ENCODE peak calls at places on chromosomes 7 and 10, in six cellular contexts. T is tibial nerve; U is CD8-positive, alpha-beta T cell; H is glutamatergic neuron; E is PC-9; I is cardiac muscle cell. G is an unnamed sample.

GRCh38 chr7:93092757-93093370 is 24.9 kb downstream of the SAMD9 start:
- DNase-seq in T (no peak), U (no peak), H (no peak), E (no peak), I (peak), G (no peak)

GRCh38 chr10:99689461-99689860 is 30.2 kb downstream of the ENTPD7 start:
- DNase-seq in T (no peak), U (no peak), H (no peak), E (peak), I (no peak), G (no peak)

GRCh38 chr10:46064269-46064817 is 18.3 kb upstream of the MSMB start:
- DNase-seq in T (no peak), U (no peak), H (no peak), E (no peak), I (no peak), G (no peak)

GRCh38 chr7:30459591-30460245 is 18.9 kb downstream of the NOD1 start:
- DNase-seq in T (no peak), U (no peak), H (no peak), E (peak), I (peak), G (no peak)

GRCh38 chr10:17007381-17007780 is 122.2 kb downstream of the CUBN start:
- DNase-seq in T (no peak), U (no peak), H (no peak), E (no peak), I (peak), G (no peak)

GRCh38 chr10:128036746-128037542 is 89.3 kb downstream of the MKI67 start:
- DNase-seq in T (no peak), U (no peak), H (no peak), E (peak), I (peak), G (no peak)

GRCh38 chr7:143258830-143259229 is 4.4 kb upstream of the GSTK1 start:
- DNase-seq in T (no peak), U (no peak), H (no peak), E (no peak), I (no peak), G (no peak)

GRCh38 chr7:96144260-96144526 is 177.7 kb downstream of the SLC25A13 start:
- DNase-seq in T (no peak), U (no peak), H (no peak), E (no peak), I (no peak), G (no peak)

GRCh38 chr10:62772186-62772950 is 32.2 kb upstream of the ADO start:
- DNase-seq in T (no peak), U (no peak), H (no peak), E (no peak), I (peak), G (no peak)

GRCh38 chr7:133786401-133786937 is 340.7 kb upstream of the LRGUK start:
- DNase-seq in T (no peak), U (no peak), H (no peak), E (no peak), I (no peak), G (no peak)

GRCh38 chr7:122887198-122887597 is 938 bp upstream of the CADPS2 start:
- DNase-seq in T (peak), U (no peak), H (peak), E (peak), I (peak), G (peak)

GRCh38 chr7:51965454-51965853 is 648.8 kb upstream of the COBL start:
- DNase-seq in T (no peak), U (no peak), H (no peak), E (no peak), I (no peak), G (no peak)

GRCh38 chr10:69124558-69125121 is 662 bp downstream of the VPS26A start:
- DNase-seq in T (no peak), U (peak), H (peak), E (peak), I (peak), G (peak)

GRCh38 chr7:116097365-116098009 is 66.9 kb upstream of the TFEC start:
- DNase-seq in T (no peak), U (no peak), H (no peak), E (peak), I (peak), G (no peak)

GRCh38 chr10:28676297-28676967 is 889 bp upstream of the BAMBI start:
- DNase-seq in T (no peak), U (no peak), H (peak), E (no peak), I (peak), G (peak)

GRCh38 chr10:113151178-113151577 is 201.1 kb downstream of the TCF7L2 start:
- DNase-seq in T (no peak), U (no peak), H (no peak), E (no peak), I (peak), G (no peak)

GRCh38 chr10:21334891-21335696 is 190.4 kb downstream of the SKIDA1 start:
- DNase-seq in T (no peak), U (no peak), H (no peak), E (peak), I (peak), G (no peak)

GRCh38 chr7:44183386-44183785 is 5.9 kb downstream of the GCK start:
- DNase-seq in T (no peak), U (no peak), H (no peak), E (no peak), I (no peak), G (no peak)

GRCh38 chr10:71127019-71127534 is 85.3 kb upstream of the UNC5B start:
- DNase-seq in T (no peak), U (no peak), H (no peak), E (no peak), I (no peak), G (no peak)

GRCh38 chr7:117502338-117502737 is 22.5 kb downstream of the CFTR start:
- DNase-seq in T (no peak), U (no peak), H (no peak), E (no peak), I (no peak), G (no peak)

GRCh38 chr7:117505238-117505637 is 25.4 kb downstream of the CFTR start:
- DNase-seq in T (no peak), U (no peak), H (no peak), E (no peak), I (no peak), G (no peak)
- TF ChIP-seq CTCF in T (no peak), U (no peak), H (no peak), E (no peak), I (no peak), G (no peak)

GRCh38 chr7:103932389-103932788 is 57.1 kb downstream of the RELN start:
- DNase-seq in T (no peak), U (no peak), H (no peak), E (no peak), I (no peak), G (no peak)
- TF ChIP-seq CTCF in T (no peak), U (no peak), H (no peak), E (no peak), I (no peak), G (no peak)

DNA sequence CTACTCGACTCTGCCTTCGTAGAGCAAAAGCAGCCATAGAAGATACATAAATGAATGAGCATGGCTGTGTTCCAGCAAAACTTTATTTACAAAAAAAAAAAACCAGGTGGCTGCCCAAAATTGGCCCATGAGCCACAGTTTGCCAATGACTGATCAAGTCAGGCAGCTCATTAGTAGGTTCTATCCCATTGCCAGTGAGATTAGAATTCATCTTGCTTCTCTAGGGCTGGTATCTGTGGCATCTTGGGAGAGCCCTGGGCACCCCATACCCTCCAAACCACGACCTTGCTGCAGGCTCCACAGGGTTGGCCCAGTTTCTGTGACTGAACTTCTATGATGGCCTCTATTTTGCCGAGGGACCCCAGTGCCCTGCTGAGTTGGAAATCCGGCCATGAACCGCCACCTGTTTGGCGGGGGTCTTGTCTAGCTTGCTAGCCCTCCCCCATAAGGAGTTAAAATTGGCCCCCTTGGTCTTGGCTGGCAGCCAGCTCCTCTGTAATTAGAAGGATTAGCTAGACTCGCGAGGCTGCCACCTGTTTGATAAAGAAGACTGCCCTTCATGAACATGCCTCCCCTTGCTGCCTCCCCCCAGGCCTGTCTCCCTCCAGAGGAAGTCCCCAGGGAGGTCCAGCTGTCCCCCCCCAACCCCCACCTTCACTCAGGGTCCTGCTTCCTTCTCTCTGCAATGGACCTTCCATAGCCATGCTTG is 83.9 kb downstream of the CHN2 start:
- DNase-seq in T (no peak), U (no peak), H (no peak), E (no peak), I (no peak), G (no peak)
- TF ChIP-seq CTCF in T (no peak), U (no peak), H (no peak), E (no peak), I (no peak), G (no peak)

GRCh38 chr10:8790390-8790789 is 735.9 kb downstream of the GATA3 start:
- DNase-seq in T (no peak), U (no peak), H (no peak), E (no peak), I (no peak), G (no peak)
- TF ChIP-seq CTCF in T (no peak), U (no peak), H (no peak), E (no peak), I (no peak), G (no peak)